ENCODE peak calls at places on chromosomes 1 and 21, in six cellular contexts. Z, J, W, Q, S and D are unnamed samples. For H3K9me2, the result is how much of the 10 kb centered on the place peaks cover.

GRCh38 chr1:222161676-222162075 is 386.2 kb downstream of the HHIPL2 start:
- DNase-seq in Z (no peak), J (no peak), W (no peak), Q (no peak), S (no peak), D (no peak)

GRCh38 chr1:6761338-6761737 is 23.9 kb upstream of the CAMTA1 start:
- DNase-seq in Z (no peak), J (no peak), W (no peak), Q (no peak), S (no peak), D (no peak)

GRCh38 chr1:56578963-56579875 is at the start of gene PLPP3:
- DNase-seq in Z (peak), J (peak), W (peak), Q (peak), S (peak), D (peak)

GRCh38 chr1:1629430-1630190 is 2.4 kb upstream of the MMP23B start:
- DNase-seq in Z (no peak), J (peak), W (no peak), Q (no peak), S (no peak), D (peak)

GRCh38 chr1:234722904-234723588 is 113.1 kb upstream of the IRF2BP2 start:
- DNase-seq in Z (peak), J (no peak), W (no peak), Q (no peak), S (peak), D (no peak)

GRCh38 chr1:159584536-159584935 is 3.1 kb upstream of the APCS start:
- DNase-seq in Z (no peak), J (peak), W (no peak), Q (no peak), S (no peak), D (no peak)

GRCh38 chr1:29362764-29363163 is 126.4 kb downstream of the PTPRU start:
- DNase-seq in Z (no peak), J (no peak), W (no peak), Q (no peak), S (no peak), D (no peak)

GRCh38 chr1:79859212-79859948 is 852.9 kb upstream of the ADGRL4 start:
- DNase-seq in Z (peak), J (no peak), W (no peak), Q (no peak), S (no peak), D (no peak)

GRCh38 chr1:6157528-6158174 is 22.5 kb downstream of the CHD5 start:
- DNase-seq in Z (peak), J (no peak), W (peak), Q (no peak), S (peak), D (no peak)

DNA sequence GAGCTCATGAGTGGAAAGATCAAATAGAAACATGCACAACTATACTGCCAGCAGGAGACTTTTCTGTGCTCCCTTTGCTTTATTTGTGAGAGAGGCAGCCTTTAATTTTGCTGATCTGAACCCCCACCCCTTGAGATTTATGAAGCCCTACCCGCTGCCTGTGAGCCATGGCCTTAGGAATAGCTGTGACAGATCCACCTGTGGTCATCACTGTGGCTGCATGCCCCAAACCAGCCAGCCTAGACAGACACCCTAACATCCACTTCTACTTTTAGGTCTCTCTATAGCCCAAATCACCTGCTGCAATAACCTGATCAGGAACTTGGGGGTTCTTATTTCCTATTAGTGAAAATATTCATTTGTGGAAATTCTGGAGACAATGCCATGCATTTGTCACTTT is 196.2 kb downstream of the C1orf94 start:
- DNase-seq in Z (no peak), J (no peak), W (no peak), Q (no peak), S (no peak), D (no peak)
- H3K9me2 ChIP-seq in Z (under half), J (under half), W (under half), Q (under half), S (under half), D (under half)

DNA sequence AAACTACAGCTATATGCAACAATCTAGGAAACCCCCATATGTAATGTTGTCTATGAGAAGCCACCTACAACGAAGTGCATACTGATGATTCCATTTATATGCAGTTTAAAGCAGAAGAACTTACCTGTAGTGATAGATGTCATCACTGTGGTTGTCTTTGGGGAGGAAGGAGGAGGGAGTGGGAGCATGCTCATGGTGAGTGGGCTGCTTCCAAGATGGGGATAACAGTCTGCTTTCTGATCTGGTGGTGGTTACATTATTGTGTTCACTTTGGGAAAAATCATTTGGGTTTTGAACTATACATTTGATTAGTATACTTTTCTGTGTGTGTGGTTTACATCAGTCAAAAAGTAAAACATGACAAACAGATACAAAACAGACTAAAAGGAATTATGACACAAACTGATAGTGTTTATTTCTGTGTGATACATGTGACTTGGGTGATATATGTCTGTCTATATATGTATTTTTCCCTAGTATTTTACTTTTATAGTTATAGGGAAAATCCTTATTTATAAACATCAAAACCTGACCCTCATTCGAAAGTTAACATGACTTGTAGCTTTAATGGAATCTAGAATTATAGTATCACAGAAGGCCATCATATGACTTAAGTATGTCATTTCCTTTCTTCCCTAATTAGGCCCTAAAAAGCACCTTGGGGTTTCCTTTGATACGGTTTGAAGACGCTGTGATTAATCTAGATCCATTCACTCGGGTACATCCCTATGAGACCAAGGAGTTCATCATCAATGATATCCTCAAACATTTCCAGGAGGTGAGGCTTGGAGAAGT is 184.8 kb downstream of the VPS13D start:
- DNase-seq in Z (no peak), J (no peak), W (no peak), Q (no peak), S (no peak), D (no peak)
- H3K9me2 ChIP-seq in Z (under half), J (under half), W (under half), Q (under half), S (under half), D (under half)

GRCh38 chr1:154320882-154321608 is at the start of gene AQP10:
- DNase-seq in Z (no peak), J (no peak), W (no peak), Q (no peak), S (no peak), D (no peak)
- H3K9me2 ChIP-seq in Z (under half), J (under half), W (under half), Q (under half), S (under half), D (under half)

DNA sequence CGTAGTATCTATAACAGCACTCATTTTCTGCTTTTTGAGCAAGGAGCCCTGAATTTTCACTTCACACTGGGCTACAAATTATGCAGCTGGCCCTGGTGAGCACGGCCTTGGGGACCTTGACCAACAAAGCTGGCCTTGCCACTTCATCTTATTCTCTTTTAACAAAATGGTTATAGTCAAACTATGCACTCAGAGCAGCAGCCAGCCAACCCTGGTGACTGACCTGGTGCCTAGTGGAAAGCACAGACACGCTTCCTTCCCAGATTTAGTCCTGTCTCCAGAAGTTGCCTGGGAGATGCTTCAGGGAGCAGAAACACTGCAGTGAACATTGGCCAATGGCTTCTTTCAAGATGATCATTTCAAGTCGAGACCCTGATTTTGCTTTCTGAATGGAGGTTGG is 249.4 kb downstream of the SIPA1L2 start:
- DNase-seq in Z (no peak), J (no peak), W (no peak), Q (no peak), S (no peak), D (no peak)
- H3K9me2 ChIP-seq in Z (under half), J (under half), W (under half), Q (under half), S (under half), D (under half)

GRCh38 chr1:99007366-99007765 is 2.7 kb upstream of the PLPPR5 start:
- DNase-seq in Z (no peak), J (no peak), W (no peak), Q (no peak), S (no peak), D (no peak)
- H3K9me2 ChIP-seq in Z (under half), J (under half), W (under half), Q (under half), S (under half), D (under half)

DNA sequence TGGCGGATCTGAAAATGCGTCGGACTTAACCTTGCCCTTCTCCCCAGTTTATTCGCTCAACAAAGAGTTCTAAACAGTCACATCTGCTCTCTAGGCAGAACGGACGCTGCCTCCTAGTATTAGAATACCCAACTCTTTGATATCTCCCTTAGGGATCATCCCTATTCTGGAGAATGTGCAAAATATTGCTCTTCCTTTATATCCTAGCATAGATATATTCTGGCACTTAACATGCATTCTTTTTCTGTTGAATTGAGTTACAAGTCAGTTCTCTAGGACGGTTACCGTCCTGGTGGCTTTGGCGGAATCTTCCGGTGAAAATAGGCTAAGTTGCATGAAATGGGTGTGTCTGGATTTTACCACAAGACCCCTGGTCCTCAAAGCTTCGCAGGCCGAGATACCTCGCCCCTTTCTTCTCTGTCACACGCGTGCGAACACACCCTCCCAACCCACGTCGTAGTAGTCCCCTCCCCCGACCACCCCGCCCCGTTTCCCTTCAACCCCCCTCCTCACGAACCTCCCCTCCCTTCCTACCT is 494 bp upstream of the DNAJC6 start:
- DNase-seq in Z (no peak), J (no peak), W (no peak), Q (no peak), S (no peak), D (peak)
- H3K9me2 ChIP-seq in Z (under half), J (under half), W (under half), Q (under half), S (under half), D (under half)

DNA sequence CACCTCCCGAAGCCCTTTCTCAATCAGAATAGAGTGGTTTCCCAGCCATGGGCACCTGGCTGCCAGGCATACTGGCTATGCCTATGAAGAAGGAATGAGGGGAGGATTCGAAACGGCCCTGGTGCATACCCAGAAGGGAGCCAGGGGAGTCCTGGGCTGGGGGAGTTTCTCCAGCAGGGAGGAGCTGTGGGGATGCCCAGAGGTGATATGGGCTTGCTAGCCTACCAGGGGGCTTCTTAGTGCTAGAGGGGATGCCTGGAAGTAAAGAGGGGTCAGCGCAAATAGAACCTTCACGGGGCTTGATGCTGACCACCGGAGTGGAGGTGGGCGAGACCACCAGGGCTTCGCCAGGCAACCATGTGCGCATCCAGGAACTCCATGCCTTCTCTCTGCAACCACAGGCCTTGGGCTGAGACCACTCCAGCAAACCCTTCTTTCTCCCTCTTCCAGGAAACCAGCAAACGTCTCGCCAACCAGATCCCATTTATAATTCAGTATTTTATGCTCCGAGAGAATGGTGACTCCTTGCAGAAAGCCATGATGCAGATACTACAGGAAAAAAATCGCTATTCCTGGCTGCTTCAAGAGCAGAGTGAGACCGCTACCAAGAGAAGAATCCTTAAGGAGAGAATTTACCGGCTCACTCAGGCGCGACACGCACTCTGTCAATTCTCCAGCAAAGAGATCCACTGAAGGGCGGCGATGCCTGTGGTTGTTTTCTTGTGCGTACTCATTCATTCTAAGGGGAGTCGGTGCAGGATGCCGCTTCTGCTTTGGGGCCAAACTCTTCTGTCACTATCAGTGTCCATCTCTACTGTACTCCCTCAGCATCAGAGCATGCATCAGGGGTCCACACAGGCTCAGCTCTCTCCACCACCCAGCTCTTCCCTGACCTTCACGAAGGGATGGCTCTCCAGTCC is 18.2 kb upstream of the MX1 start:
- DNase-seq in Z (no peak), J (no peak), W (no peak), Q (no peak), S (no peak), D (no peak)
- H3K9me2 ChIP-seq in Z (under half), J (under half), W (under half), Q (under half), S (under half), D (under half)

GRCh38 chr1:90046635-90047034 is 51.7 kb downstream of the ZNF326 start:
- DNase-seq in Z (no peak), J (no peak), W (no peak), Q (peak), S (no peak), D (peak)
- H3K9me2 ChIP-seq in Z (under half), J (under half), W (under half), Q (under half), S (under half), D (under half)